ENCODE peak calls at places on chromosome 17, in ten cellular contexts. Y is ascending aorta, I is A549, Q is cardiac muscle cell, P is pancreas, L is adrenal gland, W is esophagus squamous epithelium, V is RWPE1, S is tibial nerve, B is breast epithelium. F is an unnamed sample.

GRCh38 chr17:40922239-40922638 is 15.2 kb downstream of the KRT23 start:
- DNase-seq in L (peak; percentile 76), Q (peak; percentile 76), W (no peak), V (peak; percentile 56), Y (peak; percentile 68), S (peak; percentile 68), B (peak; percentile 40), I (peak; percentile 80), P (no peak), F (peak; percentile 67)

GRCh38 chr17:66727634-66728570 is 107.0 kb upstream of the CACNG5 start:
- DNase-seq in V (peak; percentile 68), Q (peak; percentile 69), W (no peak), Y (no peak), S (peak; percentile 62), L (peak; percentile 62), I (peak; percentile 68), B (peak; percentile 41), P (peak; percentile 88), F (peak; percentile 72)

GRCh38 chr17:5203178-5203907 is 11.7 kb upstream of the ZNF594 start:
- DNase-seq in S (no peak), L (peak; percentile 33), V (no peak), Q (no peak), W (no peak), B (no peak), I (no peak), P (no peak), Y (no peak), F (no peak)

GRCh38 chr17:21278304-21279197 is 6.0 kb upstream of the MAP2K3 start:
- DNase-seq in V (no peak), W (no peak), B (peak; percentile 60), Y (no peak), L (peak; percentile 29), S (peak; percentile 47), I (no peak), Q (peak; percentile 74), P (peak; percentile 58), F (no peak)

GRCh38 chr17:76079577-76080206 is 710 bp downstream of the ZACN start:
- DNase-seq in Y (no peak), B (no peak), P (peak; percentile 65), I (no peak), S (no peak), L (no peak), Q (no peak), W (no peak), V (no peak), F (no peak)

GRCh38 chr17:58308173-58308984 is 20.2 kb downstream of the TSPOAP1 start:
- DNase-seq in I (peak; percentile 35), Y (no peak), Q (peak; percentile 20), L (peak; percentile 18), V (no peak), B (peak; percentile 12), W (no peak), S (no peak), P (peak; percentile 72), F (no peak)

GRCh38 chr17:59330314-59330942 is 1.0 kb upstream of the YPEL2 start:
- DNase-seq in B (peak; percentile 54), Y (peak; percentile 84), I (peak; percentile 75), Q (no peak), W (no peak), V (no peak), L (peak; percentile 74), P (peak; percentile 80), S (peak; percentile 37), F (peak; percentile 53)

GRCh38 chr17:75909051-75909811 is 4.5 kb upstream of the MRPL38 start:
- DNase-seq in V (no peak), B (peak; percentile 65), Q (no peak), Y (no peak), S (no peak), I (no peak), P (peak; percentile 51), L (no peak), W (no peak), F (no peak)

GRCh38 chr17:42188749-42189650 is 3.7 kb upstream of the HCRT start:
- DNase-seq in S (no peak), Y (no peak), Q (no peak), P (no peak), W (no peak), I (no peak), B (no peak), L (no peak), V (no peak), F (peak; percentile 28)

GRCh38 chr17:45742251-45742650 is 41.9 kb upstream of the CRHR1 start:
- DNase-seq in Y (no peak), W (no peak), S (no peak), B (no peak), Q (no peak), V (no peak), L (no peak), P (no peak), I (no peak), F (no peak)

GRCh38 chr17:16302856-16303255 is 50.4 kb downstream of the CENPV start:
- DNase-seq in Q (no peak), L (no peak), I (no peak), V (no peak), B (no peak), W (no peak), S (no peak), Y (no peak), P (no peak), F (no peak)

GRCh38 chr17:77214743-77215142 is 74.0 kb downstream of the SEC14L1 start:
- DNase-seq in W (no peak), L (no peak), Q (peak; percentile 44), I (peak; percentile 79), S (no peak), Y (no peak), P (no peak), B (no peak), V (peak; percentile 19), F (peak; percentile 63)

GRCh38 chr17:9696279-9697044 is 51.1 kb downstream of the USP43 start:
- DNase-seq in S (no peak), P (no peak), I (no peak), L (no peak), Q (no peak), V (no peak), W (no peak), Y (no peak), B (no peak), F (no peak)
- TF ChIP-seq CTCF in S (no peak), P (no peak), I (no peak), L (no peak), Q (no peak), V (no peak), W (no peak), Y (no peak), B (no peak), F (no peak)

GRCh38 chr17:82848022-82848592 is 8.3 kb upstream of the ZNF750 start:
- DNase-seq in S (peak; percentile 18), L (no peak), P (no peak), V (peak; percentile 65), I (no peak), Y (no peak), B (peak; percentile 63), W (no peak), Q (no peak), F (no peak)
- H3K27ac ChIP-seq in S (peak overlapping the region; percentile 48), L (no peak overlapping the region), P (peak overlapping the region; percentile 36), V (peak overlapping the region; percentile 95), I (no peak overlapping the region), Y (no peak overlapping the region), B (peak overlapping the region; percentile 81), W (peak overlapping the region; percentile 87), Q (no peak overlapping the region), F (no peak overlapping the region)

DNA sequence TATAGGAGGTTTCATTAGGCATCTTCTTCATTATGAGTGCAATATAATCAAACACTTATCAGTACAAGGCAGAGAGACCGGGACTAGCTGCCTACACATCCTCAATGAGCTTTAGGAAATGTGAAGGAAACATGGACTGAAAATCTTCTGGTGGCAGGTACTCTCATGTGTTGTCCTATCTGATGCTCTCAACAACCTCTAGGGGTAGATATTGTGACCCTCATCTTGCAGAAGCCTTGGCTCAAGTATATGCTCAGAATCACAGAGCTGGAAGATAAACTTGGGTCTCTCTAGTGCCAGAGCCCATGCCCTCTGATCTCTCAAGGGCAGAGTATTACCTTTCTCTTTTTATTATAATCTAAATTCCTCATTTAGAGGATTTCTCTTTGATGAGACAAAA is 181.6 kb upstream of the C17orf78 start:
- DNase-seq in L (no peak), P (no peak), V (no peak), B (no peak), Q (no peak), W (no peak), I (peak; percentile 24), S (no peak), Y (no peak), F (no peak)
- TF ChIP-seq CTCF in L (no peak), P (no peak), V (no peak), B (no peak), Q (no peak), W (no peak), I (no peak), S (no peak), Y (no peak), F (no peak)

DNA sequence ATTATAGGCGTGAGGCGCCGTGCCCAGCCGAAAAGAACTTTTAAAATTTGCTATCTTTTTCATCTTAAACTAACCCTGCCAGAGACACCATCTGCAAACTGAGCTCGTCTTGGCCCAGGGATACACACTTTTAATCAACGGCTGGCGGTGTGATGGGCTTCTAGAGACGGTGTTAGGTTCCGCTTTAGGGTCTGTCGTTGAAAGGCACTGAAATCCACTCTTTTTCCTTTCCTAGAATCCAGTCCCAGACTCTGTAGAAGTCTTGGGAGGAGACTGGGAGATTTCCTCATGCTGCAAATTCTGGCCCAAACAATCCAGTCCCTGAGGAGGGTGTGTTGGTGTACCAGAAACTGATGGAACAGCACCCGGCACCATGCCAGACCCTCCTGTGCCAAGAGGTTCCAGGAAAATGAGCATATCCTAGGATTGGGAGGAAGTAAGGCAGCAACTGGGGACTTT is 52.0 kb upstream of the TEX2 start:
- DNase-seq in S (peak; percentile 97), Y (peak; percentile 94), I (no peak), B (peak; percentile 93), Q (peak; percentile 96), P (no peak), V (no peak), L (peak; percentile 80), W (no peak), F (peak; percentile 90)
- H3K27ac ChIP-seq in S (peak overlapping the region; percentile 70), Y (peak overlapping the region; percentile 72), I (no peak overlapping the region), B (peak overlapping the region; percentile 78), Q (no peak overlapping the region), P (no peak overlapping the region), V (peak overlapping the region; percentile 71), L (no peak overlapping the region), W (peak overlapping the region; percentile 69), F (no peak overlapping the region)

DNA sequence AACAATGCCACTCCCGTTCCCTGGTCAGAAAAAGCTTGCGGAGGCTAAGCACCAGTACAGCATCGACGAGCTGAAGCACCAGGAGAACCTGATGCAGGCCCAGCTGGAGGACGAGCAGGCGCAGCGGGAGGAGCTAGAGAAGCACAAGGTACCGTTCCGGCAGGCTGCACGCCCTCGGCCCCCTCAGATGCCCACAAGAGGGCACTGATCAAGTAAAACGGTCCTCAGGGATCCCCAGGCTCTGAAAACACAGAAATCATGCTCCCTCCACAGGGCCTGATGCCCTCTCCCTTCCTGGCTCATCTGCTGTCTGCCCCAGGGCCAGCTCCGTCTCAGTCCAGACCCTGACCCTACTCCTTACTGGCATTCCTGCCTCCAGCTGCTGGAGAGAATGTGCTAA is 21.6 kb downstream of the DRC3 start:
- DNase-seq in B (no peak), I (peak; percentile 74), L (peak; percentile 37), W (no peak), S (no peak), V (no peak), Q (peak; percentile 41), Y (no peak), P (no peak), F (no peak)
- TF ChIP-seq CTCF in B (no peak), I (peak; percentile 52), L (peak; percentile 42), W (no peak), S (no peak), V (no peak), Q (peak; percentile 50), Y (no peak), P (no peak), F (peak; percentile 23)

GRCh38 chr17:37147301-37147812 is 198.6 kb downstream of the AATF start:
- DNase-seq in L (no peak), V (no peak), W (no peak), S (no peak), I (peak; percentile 67), P (no peak), Q (peak; percentile 11), Y (no peak), B (no peak), F (no peak)
- H3K27ac ChIP-seq in L (no peak overlapping the region), V (no peak overlapping the region), W (peak overlapping the region; percentile 33), S (no peak overlapping the region), I (peak overlapping the region; percentile 52), P (no peak overlapping the region), Q (peak overlapping the region; percentile 18), Y (no peak overlapping the region), B (no peak overlapping the region), F (no peak overlapping the region)